ENCODE peak calls at places on chromosomes 12 and 14, in four cellular contexts. P is pons; Y is activated CD4-positive, alpha-beta T cell treated with anti-CD3 and anti-CD28 coated beads, Interleukin-2, amount 50 U/mL, for 1 hour; S is stomach. T is an unnamed sample.

GRCh38 chr12:87796961-87797516 is 232.2 kb downstream of the C12orf50 start:
- DNase-seq in P (no peak), S (no peak), Y (no peak), T (no peak)

GRCh38 chr14:54226103-54226502 is 170.7 kb upstream of the CDKN3 start:
- DNase-seq in Y (no peak), S (no peak), P (no peak), T (no peak)

GRCh38 chr12:27828196-27828595 is 48.2 kb upstream of the MANSC4 start:
- DNase-seq in P (no peak), Y (no peak), S (no peak), T (no peak)

GRCh38 chr14:85528080-85528881 is 1.7 kb upstream of the FLRT2 start:
- DNase-seq in S (peak), Y (no peak), P (peak), T (peak)

GRCh38 chr12:10210225-10210624 is 2.5 kb upstream of the GABARAPL1 start:
- DNase-seq in P (no peak), S (no peak), Y (no peak), T (no peak)

GRCh38 chr14:103384450-103385152 is 614 bp upstream of the MARK3 start:
- DNase-seq in P (no peak), S (no peak), Y (no peak), T (no peak)

GRCh38 chr14:67270354-67270753 is 29.1 kb downstream of the PALS1 start:
- DNase-seq in Y (no peak), S (no peak), P (peak), T (no peak)

GRCh38 chr14:70635971-70636595 is 5.6 kb upstream of the TTC9 start:
- DNase-seq in Y (no peak), P (no peak), S (no peak), T (no peak)

GRCh38 chr14:64363265-64363840 is 24.8 kb upstream of the MTHFD1 start:
- DNase-seq in S (no peak), P (no peak), Y (no peak), T (no peak)

GRCh38 chr14:42918615-42919014 is 1311.9 kb downstream of the LRFN5 start:
- DNase-seq in Y (no peak), S (no peak), P (no peak), T (no peak)

GRCh38 chr12:64390275-64390851 is at the start of gene C12orf56:
- DNase-seq in P (no peak), Y (no peak), S (no peak), T (no peak)

GRCh38 chr12:96908170-96908675 is 1.2 kb downstream of the NEDD1 start:
- DNase-seq in S (no peak), Y (no peak), P (no peak), T (no peak)

GRCh38 chr14:66853311-66853710 is 335.9 kb upstream of the GARIN2 start:
- DNase-seq in S (no peak), P (no peak), Y (no peak), T (no peak)

GRCh38 chr14:89953602-89954001 is 928 bp downstream of the EFCAB11 start:
- DNase-seq in Y (no peak), P (no peak), S (no peak), T (no peak)

GRCh38 chr12:121087467-121088207 is 45.0 kb upstream of the P2RX7 start:
- DNase-seq in S (no peak), Y (no peak), P (no peak), T (no peak)

GRCh38 chr12:14332482-14332881 is 33.0 kb upstream of the ATF7IP start:
- DNase-seq in P (no peak), S (no peak), Y (no peak), T (no peak)

GRCh38 chr12:94805749-94806148 is 155.4 kb upstream of the TMCC3 start:
- DNase-seq in S (no peak), Y (no peak), P (peak), T (peak)

GRCh38 chr12:6200266-6201198 is at the start of gene CD9:
- DNase-seq in S (peak), P (no peak), Y (peak), T (no peak)

GRCh38 chr12:2359725-2360629 is 307.2 kb downstream of the CACNA1C start:
- DNase-seq in S (no peak), Y (no peak), P (no peak), T (no peak)

GRCh38 chr12:1457901-1458300 is 136.5 kb downstream of the FBXL14 start:
- DNase-seq in Y (no peak), P (no peak), S (no peak), T (no peak)

GRCh38 chr14:28356819-28357218 is 409.8 kb upstream of the FOXG1 start:
- DNase-seq in S (no peak), Y (no peak), P (no peak), T (no peak)

GRCh38 chr12:34601689-34602088 is 579.4 kb downstream of the ALG10 start:
- DNase-seq in P (no peak), S (no peak), Y (no peak), T (no peak)

GRCh38 chr12:45464699-45465098 is 248.8 kb downstream of the ANO6 start:
- DNase-seq in P (no peak), Y (no peak), S (no peak), T (no peak)

GRCh38 chr12:102480401-102480800 is at the start of gene IGF1:
- DNase-seq in S (no peak), P (peak), Y (no peak), T (no peak)

GRCh38 chr12:108856428-108857157 is 790 bp downstream of the SSH1 start:
- DNase-seq in S (peak), Y (peak), P (no peak), T (no peak)

GRCh38 chr12:126858586-126858985 is 1408.4 kb upstream of the TMEM132C start:
- DNase-seq in Y (no peak), P (no peak), S (no peak), T (no peak)

GRCh38 chr14:33551963-33552362 is 398.9 kb downstream of the EGLN3 start:
- DNase-seq in P (no peak), S (no peak), Y (no peak), T (no peak)

GRCh38 chr14:72610096-72610830 is 283.6 kb downstream of the DPF3 start:
- DNase-seq in Y (no peak), S (no peak), P (no peak), T (no peak)

GRCh38 chr12:105706321-105706972 is 376.0 kb downstream of the C12orf75 start:
- DNase-seq in P (no peak), S (no peak), Y (no peak), T (no peak)

GRCh38 chr14:61860294-61860918 is 98.2 kb downstream of the SNAPC1 start:
- DNase-seq in S (peak), P (peak), Y (peak), T (no peak)

GRCh38 chr12:106417926-106418910 is 60.7 kb downstream of the POLR3B start:
- DNase-seq in P (no peak), S (no peak), Y (no peak), T (no peak)

GRCh38 chr12:85138833-85139232 is 102.7 kb downstream of the LRRIQ1 start:
- DNase-seq in S (no peak), P (no peak), Y (no peak), T (no peak)

GRCh38 chr12:25496098-25496587 is 56.9 kb downstream of the LMNTD1 start:
- DNase-seq in Y (no peak), S (no peak), P (no peak), T (no peak)

GRCh38 chr14:53879747-53880146 is 76.9 kb downstream of the BMP4 start:
- DNase-seq in P (no peak), S (no peak), Y (no peak), T (no peak)

GRCh38 chr14:36952702-36953101 is 219.7 kb downstream of the SLC25A21 start:
- DNase-seq in Y (no peak), P (no peak), S (no peak), T (no peak)

GRCh38 chr12:31120392-31121008 is 46.8 kb downstream of the DDX11 start:
- DNase-seq in Y (no peak), P (no peak), S (no peak), T (no peak)

T was measured in putamen.